ENCODE peak calls at places on chromosome 7, in eight cellular contexts. One of them, this sample, is unnamed.

GRCh38 chr7:156827587-156828203 is 65.3 kb downstream of the LMBR1 start:
- DNase-seq in amygdala: no peak
- DNase-seq in ELR: peak; percentile 42
- DNase-seq in T-helper 2 cell: no peak
- DNase-seq in NCI-H1105: no peak
- DNase-seq in GM12865: peak; percentile 18
- DNase-seq in T1000: no peak
- DNase-seq in AG20443: peak; percentile 35
- DNase-seq in this sample: no peak

GRCh38 chr7:44132039-44132438 is 8.7 kb upstream of the POLD2 start:
- DNase-seq in amygdala: no peak
- DNase-seq in ELR: no peak
- DNase-seq in T-helper 2 cell: no peak
- DNase-seq in NCI-H1105: no peak
- DNase-seq in GM12865: no peak
- DNase-seq in T1000: no peak
- DNase-seq in AG20443: no peak
- DNase-seq in this sample: no peak

GRCh38 chr7:108525327-108525984 is 479 bp downstream of the PNPLA8 start:
- DNase-seq in amygdala: no peak
- DNase-seq in ELR: peak; percentile 80
- DNase-seq in T-helper 2 cell: no peak
- DNase-seq in NCI-H1105: peak; percentile 78
- DNase-seq in GM12865: no peak
- DNase-seq in T1000: peak; percentile 60
- DNase-seq in AG20443: peak; percentile 85
- DNase-seq in this sample: no peak

GRCh38 chr7:6244021-6244420 is 28.4 kb downstream of the CYTH3 start:
- DNase-seq in amygdala: no peak
- DNase-seq in ELR: no peak
- DNase-seq in T-helper 2 cell: no peak
- DNase-seq in NCI-H1105: no peak
- DNase-seq in GM12865: no peak
- DNase-seq in T1000: no peak
- DNase-seq in AG20443: no peak
- DNase-seq in this sample: no peak

GRCh38 chr7:115477193-115477651 is 553.3 kb downstream of the TFEC start:
- DNase-seq in amygdala: no peak
- DNase-seq in ELR: peak; percentile 56
- DNase-seq in T-helper 2 cell: no peak
- DNase-seq in NCI-H1105: no peak
- DNase-seq in GM12865: no peak
- DNase-seq in T1000: no peak
- DNase-seq in AG20443: peak; percentile 63
- DNase-seq in this sample: no peak

GRCh38 chr7:95004618-95005282 is 97.4 kb downstream of the PPP1R9A start:
- DNase-seq in amygdala: no peak
- DNase-seq in ELR: no peak
- DNase-seq in T-helper 2 cell: no peak
- DNase-seq in NCI-H1105: peak; percentile 6
- DNase-seq in GM12865: no peak
- DNase-seq in T1000: no peak
- DNase-seq in AG20443: no peak
- DNase-seq in this sample: no peak

GRCh38 chr7:52114056-52114455 is 797.4 kb upstream of the COBL start:
- DNase-seq in amygdala: no peak
- DNase-seq in ELR: no peak
- DNase-seq in T-helper 2 cell: no peak
- DNase-seq in NCI-H1105: no peak
- DNase-seq in GM12865: no peak
- DNase-seq in T1000: no peak
- DNase-seq in AG20443: no peak
- DNase-seq in this sample: no peak

GRCh38 chr7:83111391-83111790 is 51.3 kb downstream of the PCLO start:
- DNase-seq in amygdala: no peak
- DNase-seq in ELR: no peak
- DNase-seq in T-helper 2 cell: no peak
- DNase-seq in NCI-H1105: no peak
- DNase-seq in GM12865: no peak
- DNase-seq in T1000: no peak
- DNase-seq in AG20443: no peak
- DNase-seq in this sample: no peak

GRCh38 chr7:14837216-14837615 is 65.3 kb downstream of the DGKB start:
- DNase-seq in amygdala: no peak
- DNase-seq in ELR: peak; percentile 36
- DNase-seq in T-helper 2 cell: no peak
- DNase-seq in NCI-H1105: no peak
- DNase-seq in GM12865: no peak
- DNase-seq in T1000: no peak
- DNase-seq in AG20443: no peak
- DNase-seq in this sample: no peak

GRCh38 chr7:30750574-30751256 is 1.2 kb upstream of the INMT start:
- DNase-seq in amygdala: no peak
- DNase-seq in ELR: peak; percentile 77
- DNase-seq in T-helper 2 cell: no peak
- DNase-seq in NCI-H1105: no peak
- DNase-seq in GM12865: no peak
- DNase-seq in T1000: peak; percentile 69
- DNase-seq in AG20443: peak; percentile 88
- DNase-seq in this sample: no peak

GRCh38 chr7:16586081-16586874 is 59.3 kb downstream of the ANKMY2 start:
- DNase-seq in amygdala: no peak
- DNase-seq in ELR: no peak
- DNase-seq in T-helper 2 cell: no peak
- DNase-seq in NCI-H1105: no peak
- DNase-seq in GM12865: no peak
- DNase-seq in T1000: no peak
- DNase-seq in AG20443: peak; percentile 58
- DNase-seq in this sample: no peak

GRCh38 chr7:133705596-133705995 is 421.5 kb upstream of the LRGUK start:
- DNase-seq in amygdala: no peak
- DNase-seq in ELR: peak; percentile 94
- DNase-seq in T-helper 2 cell: no peak
- DNase-seq in NCI-H1105: no peak
- DNase-seq in GM12865: no peak
- DNase-seq in T1000: no peak
- DNase-seq in AG20443: peak; percentile 12
- DNase-seq in this sample: no peak

GRCh38 chr7:79091661-79092060 is 361.8 kb downstream of the MAGI2 start:
- DNase-seq in amygdala: no peak
- DNase-seq in ELR: peak; percentile 2
- DNase-seq in T-helper 2 cell: no peak
- DNase-seq in NCI-H1105: no peak
- DNase-seq in GM12865: no peak
- DNase-seq in T1000: no peak
- DNase-seq in AG20443: peak; percentile 10
- DNase-seq in this sample: no peak

GRCh38 chr7:46391215-46391614 is 470.1 kb upstream of the IGFBP3 start:
- DNase-seq in amygdala: no peak
- DNase-seq in ELR: no peak
- DNase-seq in T-helper 2 cell: no peak
- DNase-seq in NCI-H1105: no peak
- DNase-seq in GM12865: no peak
- DNase-seq in T1000: no peak
- DNase-seq in AG20443: peak; percentile 27
- DNase-seq in this sample: no peak

GRCh38 chr7:2043316-2044039 is 189.3 kb downstream of the MAD1L1 start:
- DNase-seq in amygdala: no peak
- DNase-seq in ELR: no peak
- DNase-seq in T-helper 2 cell: no peak
- DNase-seq in NCI-H1105: no peak
- DNase-seq in GM12865: no peak
- DNase-seq in T1000: no peak
- DNase-seq in AG20443: no peak
- DNase-seq in this sample: no peak

GRCh38 chr7:105775580-105775979 is 100.8 kb downstream of the ATXN7L1 start:
- DNase-seq in amygdala: no peak
- DNase-seq in ELR: no peak
- DNase-seq in T-helper 2 cell: no peak
- DNase-seq in NCI-H1105: no peak
- DNase-seq in GM12865: no peak
- DNase-seq in T1000: no peak
- DNase-seq in AG20443: no peak
- DNase-seq in this sample: no peak

GRCh38 chr7:134031835-134032617 is 95.1 kb upstream of the LRGUK start:
- DNase-seq in amygdala: no peak
- DNase-seq in ELR: peak; percentile 2
- DNase-seq in T-helper 2 cell: no peak
- DNase-seq in NCI-H1105: no peak
- DNase-seq in GM12865: no peak
- DNase-seq in T1000: no peak
- DNase-seq in AG20443: no peak
- DNase-seq in this sample: no peak

GRCh38 chr7:108268200-108268820 is 138.1 kb upstream of the LAMB4 start:
- DNase-seq in amygdala: no peak
- DNase-seq in ELR: no peak
- DNase-seq in T-helper 2 cell: no peak
- DNase-seq in NCI-H1105: no peak
- DNase-seq in GM12865: no peak
- DNase-seq in T1000: no peak
- DNase-seq in AG20443: no peak
- DNase-seq in this sample: no peak

GRCh38 chr7:54944179-54944578 is 74.6 kb upstream of the EGFR start:
- DNase-seq in amygdala: no peak
- DNase-seq in ELR: no peak
- DNase-seq in T-helper 2 cell: no peak
- DNase-seq in NCI-H1105: no peak
- DNase-seq in GM12865: no peak
- DNase-seq in T1000: no peak
- DNase-seq in AG20443: no peak
- DNase-seq in this sample: no peak

GRCh38 chr7:158602041-158602440 is 14.4 kb upstream of the PTPRN2 start:
- DNase-seq in amygdala: no peak
- DNase-seq in ELR: no peak
- DNase-seq in T-helper 2 cell: no peak
- DNase-seq in NCI-H1105: no peak
- DNase-seq in GM12865: no peak
- DNase-seq in T1000: no peak
- DNase-seq in AG20443: no peak
- DNase-seq in this sample: no peak

GRCh38 chr7:83055197-83055596 is 107.5 kb downstream of the PCLO start:
- DNase-seq in amygdala: no peak
- DNase-seq in ELR: no peak
- DNase-seq in T-helper 2 cell: no peak
- DNase-seq in NCI-H1105: no peak
- DNase-seq in GM12865: no peak
- DNase-seq in T1000: no peak
- DNase-seq in AG20443: no peak
- DNase-seq in this sample: no peak

GRCh38 chr7:22563115-22563514 is 63.1 kb upstream of the STEAP1B start:
- DNase-seq in amygdala: no peak
- DNase-seq in ELR: peak; percentile 51
- DNase-seq in T-helper 2 cell: no peak
- DNase-seq in NCI-H1105: peak; percentile 28
- DNase-seq in GM12865: peak; percentile 69
- DNase-seq in T1000: no peak
- DNase-seq in AG20443: no peak
- DNase-seq in this sample: no peak

GRCh38 chr7:49001610-49002033 is 77.3 kb downstream of the CDC14C start:
- DNase-seq in amygdala: no peak
- DNase-seq in ELR: peak; percentile 4
- DNase-seq in T-helper 2 cell: no peak
- DNase-seq in NCI-H1105: no peak
- DNase-seq in GM12865: peak; percentile 71
- DNase-seq in T1000: no peak
- DNase-seq in AG20443: peak; percentile 12
- DNase-seq in this sample: no peak

GRCh38 chr7:38160003-38160571 is 18.0 kb upstream of the STARD3NL start:
- DNase-seq in amygdala: no peak
- DNase-seq in ELR: no peak
- DNase-seq in T-helper 2 cell: no peak
- DNase-seq in NCI-H1105: no peak
- DNase-seq in GM12865: no peak
- DNase-seq in T1000: no peak
- DNase-seq in AG20443: no peak
- DNase-seq in this sample: no peak

GRCh38 chr7:74028321-74028812 is 394 bp downstream of the ELN start:
- DNase-seq in amygdala: no peak
- DNase-seq in ELR: no peak
- DNase-seq in T-helper 2 cell: no peak
- DNase-seq in NCI-H1105: no peak
- DNase-seq in GM12865: no peak
- DNase-seq in T1000: no peak
- DNase-seq in AG20443: no peak
- DNase-seq in this sample: no peak

GRCh38 chr7:144830024-144830785 is 5.6 kb downstream of the TPK1 start:
- DNase-seq in amygdala: no peak
- DNase-seq in ELR: peak; percentile 35
- DNase-seq in T-helper 2 cell: no peak
- DNase-seq in NCI-H1105: no peak
- DNase-seq in GM12865: no peak
- DNase-seq in T1000: no peak
- DNase-seq in AG20443: no peak
- DNase-seq in this sample: no peak

GRCh38 chr7:117186218-117186617 is 136.6 kb downstream of the WNT2 start:
- DNase-seq in amygdala: no peak
- DNase-seq in ELR: peak; percentile 71
- DNase-seq in T-helper 2 cell: no peak
- DNase-seq in NCI-H1105: no peak
- DNase-seq in GM12865: no peak
- DNase-seq in T1000: no peak
- DNase-seq in AG20443: no peak
- DNase-seq in this sample: no peak

GRCh38 chr7:137882261-137882668 is 35.5 kb upstream of the DGKI start:
- DNase-seq in amygdala: no peak
- DNase-seq in ELR: peak; percentile 99
- DNase-seq in T-helper 2 cell: no peak
- DNase-seq in NCI-H1105: no peak
- DNase-seq in GM12865: peak; percentile 83
- DNase-seq in T1000: peak; percentile 80
- DNase-seq in AG20443: peak; percentile 93
- DNase-seq in this sample: no peak

GRCh38 chr7:50292165-50292757 is 12.3 kb upstream of the IKZF1 start:
- DNase-seq in amygdala: no peak
- DNase-seq in ELR: no peak
- DNase-seq in T-helper 2 cell: no peak
- DNase-seq in NCI-H1105: no peak
- DNase-seq in GM12865: no peak
- DNase-seq in T1000: no peak
- DNase-seq in AG20443: no peak
- DNase-seq in this sample: no peak

GRCh38 chr7:41621953-41622831 is 80.7 kb downstream of the INHBA start:
- DNase-seq in amygdala: no peak
- DNase-seq in ELR: no peak
- DNase-seq in T-helper 2 cell: no peak
- DNase-seq in NCI-H1105: no peak
- DNase-seq in GM12865: no peak
- DNase-seq in T1000: no peak
- DNase-seq in AG20443: no peak
- DNase-seq in this sample: no peak

GRCh38 chr7:2953099-2953498 is 90.6 kb downstream of the CARD11 start:
- DNase-seq in amygdala: no peak
- DNase-seq in ELR: no peak
- DNase-seq in T-helper 2 cell: no peak
- DNase-seq in NCI-H1105: no peak
- DNase-seq in GM12865: no peak
- DNase-seq in T1000: no peak
- DNase-seq in AG20443: no peak
- DNase-seq in this sample: no peak

GRCh38 chr7:111090834-111091233 is at the start of gene LRRN3:
- DNase-seq in amygdala: peak; percentile 15
- DNase-seq in ELR: peak; percentile 71
- DNase-seq in T-helper 2 cell: no peak
- DNase-seq in NCI-H1105: peak; percentile 68
- DNase-seq in GM12865: no peak
- DNase-seq in T1000: no peak
- DNase-seq in AG20443: peak; percentile 52
- DNase-seq in this sample: no peak

GRCh38 chr7:142300689-142301088 is 42.8 kb upstream of the PRSS58 start:
- DNase-seq in amygdala: no peak
- DNase-seq in ELR: peak; percentile 11
- DNase-seq in T-helper 2 cell: no peak
- DNase-seq in NCI-H1105: no peak
- DNase-seq in GM12865: peak; percentile 16
- DNase-seq in T1000: no peak
- DNase-seq in AG20443: no peak
- DNase-seq in this sample: no peak

GRCh38 chr7:32937344-32938174 is 19.7 kb upstream of the FKBP9 start:
- DNase-seq in amygdala: no peak
- DNase-seq in ELR: peak; percentile 56
- DNase-seq in T-helper 2 cell: no peak
- DNase-seq in NCI-H1105: peak; percentile 63
- DNase-seq in GM12865: no peak
- DNase-seq in T1000: no peak
- DNase-seq in AG20443: peak; percentile 34
- DNase-seq in this sample: no peak

This sample was measured in memory B cell.